ENCODE peak calls at places on chromosomes 3 and 15, in four cellular contexts. One of them, this sample, is unnamed. For H3K27me3, the result is how much of the 10 kb centered on the place peaks cover.

GRCh38 chr15:28915935-28916334 is 30.2 kb downstream of the APBA2 start:
- DNase-seq in IMR-90: no peak
- DNase-seq in mesendoderm: no peak
- DNase-seq in H1: no peak
- DNase-seq in this sample: no peak

GRCh38 chr15:65396283-65396964 is 18.6 kb upstream of the IGDCC3 start:
- DNase-seq in IMR-90: no peak
- DNase-seq in mesendoderm: no peak
- DNase-seq in H1: no peak
- DNase-seq in this sample: no peak

GRCh38 chr3:53804697-53805462 is 41.3 kb downstream of the CHDH start:
- DNase-seq in IMR-90: peak
- DNase-seq in mesendoderm: peak
- DNase-seq in H1: no peak
- DNase-seq in this sample: peak

GRCh38 chr3:182717216-182717615 is 76.1 kb upstream of the ATP11B start:
- DNase-seq in IMR-90: no peak
- DNase-seq in mesendoderm: peak
- DNase-seq in H1: no peak
- DNase-seq in this sample: no peak

GRCh38 chr15:100116416-100117190 is 225.2 kb downstream of the ADAMTS17 start:
- DNase-seq in IMR-90: no peak
- DNase-seq in mesendoderm: no peak
- DNase-seq in H1: no peak
- DNase-seq in this sample: no peak

GRCh38 chr3:126480864-126481263 is 5.2 kb upstream of the ZXDC start:
- DNase-seq in IMR-90: no peak
- DNase-seq in mesendoderm: no peak
- DNase-seq in H1: no peak
- DNase-seq in this sample: no peak

GRCh38 chr15:73746883-73747282 is 6.3 kb downstream of the INSYN1 start:
- DNase-seq in IMR-90: no peak
- DNase-seq in mesendoderm: no peak
- DNase-seq in H1: no peak
- DNase-seq in this sample: no peak

GRCh38 chr3:32451049-32451659 is 51.5 kb downstream of the CMTM6 start:
- DNase-seq in IMR-90: no peak
- DNase-seq in mesendoderm: no peak
- DNase-seq in H1: no peak
- DNase-seq in this sample: no peak

GRCh38 chr3:83226751-83227150 is 1465.3 kb upstream of the GBE1 start:
- DNase-seq in IMR-90: no peak
- DNase-seq in mesendoderm: no peak
- DNase-seq in H1: no peak
- DNase-seq in this sample: no peak

GRCh38 chr3:56858331-56858730 is 56.6 kb upstream of the ARHGEF3 start:
- DNase-seq in IMR-90: no peak
- DNase-seq in mesendoderm: no peak
- DNase-seq in H1: no peak
- DNase-seq in this sample: no peak

GRCh38 chr3:171658801-171659200 is 151.5 kb downstream of the PLD1 start:
- DNase-seq in IMR-90: peak
- DNase-seq in mesendoderm: no peak
- DNase-seq in H1: no peak
- DNase-seq in this sample: no peak

DNA sequence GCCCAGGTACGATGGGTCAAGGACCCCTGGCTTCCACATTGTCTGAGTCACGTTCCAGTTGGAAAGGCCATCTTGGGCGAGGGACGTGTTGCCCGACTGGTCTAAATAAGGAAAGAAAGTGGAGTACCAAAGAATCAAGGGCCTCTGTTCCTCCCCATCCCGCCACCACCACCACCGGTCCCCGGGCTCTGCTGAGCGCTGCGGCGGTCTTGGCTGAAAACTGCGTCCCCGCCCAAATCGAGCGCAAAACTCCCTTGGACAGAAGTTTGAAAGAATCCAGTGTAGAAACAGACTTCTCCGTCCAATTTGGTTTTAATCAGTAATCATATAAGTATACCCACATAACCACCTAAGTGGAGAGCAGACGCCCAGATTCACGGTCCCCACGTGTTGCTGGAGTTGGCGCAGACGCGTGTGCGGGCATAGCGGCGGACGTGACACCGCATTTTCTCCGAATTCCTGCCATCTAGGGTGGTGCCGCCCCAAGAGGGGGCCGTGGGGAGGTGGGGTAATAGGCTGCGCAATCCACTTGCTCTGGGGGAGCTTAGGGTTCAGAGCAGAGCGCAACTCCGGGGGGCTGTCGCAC is 243.8 kb upstream of the TOPAZ1 start:
- DNase-seq in IMR-90: no peak
- DNase-seq in mesendoderm: peak
- DNase-seq in H1: no peak
- DNase-seq in this sample: no peak
- H3K56ac ChIP-seq in IMR-90: no peak
- H3K56ac ChIP-seq in mesendoderm: peak
- H3K56ac ChIP-seq in H1: no peak
- H3K56ac ChIP-seq in this sample: no peak

GRCh38 chr3:123620338-123620737 is 35.5 kb upstream of the HACD2 start:
- DNase-seq in IMR-90: peak
- DNase-seq in mesendoderm: no peak
- DNase-seq in H1: no peak
- DNase-seq in this sample: no peak

GRCh38 chr3:123622766-123623165 is 37.9 kb upstream of the HACD2 start:
- DNase-seq in IMR-90: no peak
- DNase-seq in mesendoderm: no peak
- DNase-seq in H1: no peak
- DNase-seq in this sample: no peak

GRCh38 chr3:123624302-123624701 is 39.4 kb upstream of the HACD2 start:
- DNase-seq in IMR-90: no peak
- DNase-seq in mesendoderm: no peak
- DNase-seq in H1: no peak
- DNase-seq in this sample: no peak

GRCh38 chr3:123621510-123622189 is 36.8 kb upstream of the HACD2 start:
- DNase-seq in IMR-90: no peak
- DNase-seq in mesendoderm: no peak
- DNase-seq in H1: no peak
- DNase-seq in this sample: no peak

DNA sequence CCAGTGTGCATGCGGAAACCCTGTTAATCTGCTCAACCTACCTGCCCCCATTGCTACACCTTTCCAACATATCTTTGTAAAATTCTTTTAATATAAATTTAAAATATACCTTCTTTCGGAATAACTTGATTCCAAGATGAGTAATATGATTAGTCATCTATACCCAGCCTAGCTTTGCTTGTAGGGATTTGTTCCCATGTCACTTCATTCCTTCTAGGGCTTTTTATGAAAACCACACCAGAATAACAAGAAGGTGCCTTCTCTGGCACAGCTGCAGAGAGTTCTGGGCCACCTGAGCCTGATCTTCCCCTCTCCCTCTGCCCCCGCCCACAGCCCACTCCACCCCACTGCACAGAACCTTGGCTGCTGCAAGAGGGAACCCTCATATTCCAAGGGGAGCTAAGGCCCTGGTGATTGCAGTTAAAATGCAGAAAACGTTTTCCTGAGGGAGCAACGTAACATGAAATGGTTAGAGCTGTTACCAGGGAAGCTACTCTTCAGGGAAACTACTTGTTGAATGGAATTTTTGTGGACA is 38.6 kb upstream of the HACD2 start:
- DNase-seq in IMR-90: peak
- DNase-seq in mesendoderm: no peak
- DNase-seq in H1: no peak
- DNase-seq in this sample: no peak
- H3K27me3 ChIP-seq in IMR-90: under half
- H3K27me3 ChIP-seq in mesendoderm: under half
- H3K27me3 ChIP-seq in H1: under half
- H3K27me3 ChIP-seq in this sample: under half

DNA sequence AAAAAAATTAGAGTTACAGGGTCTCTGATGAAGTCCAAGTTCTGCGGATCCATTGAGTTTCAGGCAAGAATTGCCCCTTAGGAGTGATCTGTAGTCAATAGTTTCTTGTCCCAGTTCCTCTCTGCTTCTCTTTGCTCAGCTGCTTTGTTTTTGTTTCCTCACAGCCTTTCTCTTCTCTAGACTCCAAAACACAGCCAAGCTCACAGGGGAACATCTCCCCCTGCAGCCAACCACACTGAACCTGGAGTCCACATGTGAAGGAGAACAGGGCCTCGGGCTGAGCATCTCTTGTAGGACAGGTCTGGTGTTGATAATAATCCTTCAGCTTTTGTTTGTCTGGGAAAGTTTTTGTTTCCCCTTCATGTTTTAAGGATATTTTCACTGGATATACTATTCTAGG is 202.6 kb upstream of the ATP10A start:
- DNase-seq in IMR-90: no peak
- DNase-seq in mesendoderm: peak
- DNase-seq in H1: no peak
- DNase-seq in this sample: no peak
- H3K56ac ChIP-seq in IMR-90: no peak
- H3K56ac ChIP-seq in mesendoderm: no peak
- H3K56ac ChIP-seq in H1: no peak
- H3K56ac ChIP-seq in this sample: no peak

DNA sequence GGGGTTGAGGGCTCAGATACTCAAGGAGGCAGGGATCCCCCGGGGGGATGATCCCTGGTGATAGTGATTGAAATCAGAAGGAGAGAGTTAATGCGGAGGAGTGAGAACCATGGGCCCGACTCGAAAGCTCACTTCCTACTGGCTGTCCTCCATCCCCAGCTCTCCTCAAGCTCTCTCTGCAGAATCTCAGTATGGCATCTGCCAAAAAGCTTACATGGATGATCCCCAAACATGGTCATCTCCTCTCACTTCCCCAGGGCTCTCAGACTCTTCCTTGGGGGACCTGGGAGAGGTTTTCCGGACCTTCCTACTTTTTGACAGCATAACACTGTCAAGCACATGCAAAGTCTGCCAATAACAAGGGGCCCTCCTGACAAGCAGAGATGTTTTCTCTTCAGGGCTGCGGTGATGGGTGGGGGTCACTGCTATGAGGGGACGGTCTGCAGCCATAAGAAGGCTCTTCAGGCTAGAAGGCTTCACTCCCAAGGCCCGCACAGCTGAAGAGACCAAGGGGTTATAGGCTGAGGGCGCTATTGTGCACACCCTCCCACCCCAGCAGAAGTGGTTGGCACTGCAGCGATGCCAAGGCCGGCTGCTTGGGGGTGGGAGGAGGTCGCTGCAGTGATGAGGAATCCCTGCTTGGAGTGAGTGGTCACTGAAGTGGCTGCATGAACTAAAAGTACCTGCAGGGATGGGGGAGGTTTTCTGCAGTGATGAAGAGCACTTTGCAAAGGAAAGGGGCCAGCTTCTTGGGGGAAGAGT is 828 bp upstream of the VWA5B2 start:
- DNase-seq in IMR-90: no peak
- DNase-seq in mesendoderm: no peak
- DNase-seq in H1: no peak
- DNase-seq in this sample: no peak
- H3K27me3 ChIP-seq in IMR-90: half or more
- H3K27me3 ChIP-seq in mesendoderm: under half
- H3K27me3 ChIP-seq in H1: under half
- H3K27me3 ChIP-seq in this sample: under half

GRCh38 chr3:123733341-123733740 is 148.5 kb upstream of the HACD2 start:
- DNase-seq in IMR-90: no peak
- DNase-seq in mesendoderm: no peak
- DNase-seq in H1: no peak
- DNase-seq in this sample: no peak
- H3K56ac ChIP-seq in IMR-90: peak
- H3K56ac ChIP-seq in mesendoderm: no peak
- H3K56ac ChIP-seq in H1: no peak
- H3K56ac ChIP-seq in this sample: no peak

GRCh38 chr15:101329309-101329863 is 34.3 kb upstream of the SNRPA1 start:
- DNase-seq in IMR-90: no peak
- DNase-seq in mesendoderm: no peak
- DNase-seq in H1: no peak
- DNase-seq in this sample: no peak

GRCh38 chr15:101327147-101327740 is 32.2 kb upstream of the SNRPA1 start:
- DNase-seq in IMR-90: no peak
- DNase-seq in mesendoderm: no peak
- DNase-seq in H1: no peak
- DNase-seq in this sample: no peak

GRCh38 chr15:101332061-101332467 is 37.0 kb upstream of the SNRPA1 start:
- DNase-seq in IMR-90: no peak
- DNase-seq in mesendoderm: no peak
- DNase-seq in H1: no peak
- DNase-seq in this sample: no peak

GRCh38 chr15:101328001-101328400 is 33.0 kb upstream of the SNRPA1 start:
- DNase-seq in IMR-90: no peak
- DNase-seq in mesendoderm: no peak
- DNase-seq in H1: no peak
- DNase-seq in this sample: no peak

GRCh38 chr15:101329867-101330380 is 34.9 kb upstream of the SNRPA1 start:
- DNase-seq in IMR-90: no peak
- DNase-seq in mesendoderm: no peak
- DNase-seq in H1: no peak
- DNase-seq in this sample: no peak
- H3K27me3 ChIP-seq in IMR-90: under half
- H3K27me3 ChIP-seq in mesendoderm: under half
- H3K27me3 ChIP-seq in H1: under half
- H3K27me3 ChIP-seq in this sample: under half

DNA sequence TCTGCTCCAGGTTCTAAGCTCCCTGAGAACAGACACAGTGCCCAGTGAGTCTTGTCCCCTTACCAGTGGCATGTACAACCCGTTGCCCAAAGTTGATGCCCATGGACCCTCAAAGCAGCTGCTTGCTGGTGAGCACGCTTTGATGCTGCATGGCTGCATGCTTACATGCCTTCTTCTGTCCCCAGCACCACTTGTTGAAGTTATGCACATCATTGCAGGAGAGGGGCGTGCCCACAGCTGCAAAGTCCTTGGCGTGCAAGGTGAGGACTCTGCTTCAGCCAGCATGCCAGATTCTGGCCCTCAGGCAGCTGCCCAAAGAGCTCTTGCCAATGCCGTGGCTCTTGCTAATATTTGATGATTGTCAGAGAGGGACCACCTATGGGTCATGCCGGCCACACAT is 128.3 kb downstream of the SLCO3A1 start:
- DNase-seq in IMR-90: no peak
- DNase-seq in mesendoderm: no peak
- DNase-seq in H1: no peak
- DNase-seq in this sample: no peak
- H3K56ac ChIP-seq in IMR-90: no peak
- H3K56ac ChIP-seq in mesendoderm: no peak
- H3K56ac ChIP-seq in H1: no peak
- H3K56ac ChIP-seq in this sample: no peak

GRCh38 chr15:66702035-66702769 is at the start of gene SMAD6:
- DNase-seq in IMR-90: peak
- DNase-seq in mesendoderm: peak
- DNase-seq in H1: peak
- DNase-seq in this sample: peak
- H3K27me3 ChIP-seq in IMR-90: under half
- H3K27me3 ChIP-seq in mesendoderm: under half
- H3K27me3 ChIP-seq in H1: under half
- H3K27me3 ChIP-seq in this sample: under half

GRCh38 chr3:47193871-47194859 is 30.3 kb upstream of the SETD2 start:
- DNase-seq in IMR-90: peak
- DNase-seq in mesendoderm: no peak
- DNase-seq in H1: no peak
- DNase-seq in this sample: no peak
- H3K56ac ChIP-seq in IMR-90: no peak
- H3K56ac ChIP-seq in mesendoderm: no peak
- H3K56ac ChIP-seq in H1: no peak
- H3K56ac ChIP-seq in this sample: no peak